ENCODE peak calls at places on chromosomes 4 and X, in four cellular contexts. S is activated B cell treated with CpG ODN at 0.5 μM for 24 hours, C is foreskin fibroblast, T is breast epithelium. V is an unnamed sample.

GRCh38 chr4:76016383-76016782 is 6.9 kb downstream of the CXCL10 start:
- DNase-seq in T (no peak), S (no peak), C (no peak), V (no peak)

GRCh38 chr4:92455329-92455839 is 151.6 kb downstream of the GRID2 start:
- DNase-seq in S (no peak), C (no peak), T (no peak), V (no peak)

GRCh38 chr4:183173580-183174526 is 74.8 kb downstream of the WWC2 start:
- DNase-seq in S (no peak), C (no peak), T (no peak), V (no peak)

GRCh38 chr4:93359609-93360008 is 468.9 kb upstream of the ATOH1 start:
- DNase-seq in C (no peak), S (no peak), T (no peak), V (no peak)

GRCh38 chr4:109730294-109731051 is 603 bp upstream of the PLA2G12A start:
- DNase-seq in S (no peak), T (peak), C (peak), V (no peak)

GRCh38 chrX:31147175-31147574 is 75.3 kb upstream of the FTHL17 start:
- DNase-seq in T (no peak), C (no peak), S (no peak), V (no peak)

GRCh38 chr4:23333946-23334878 is 555.6 kb downstream of the PPARGC1A start:
- DNase-seq in C (peak), S (no peak), T (no peak), V (no peak)

GRCh38 chr4:111136438-111136837 is 513.6 kb upstream of the PITX2 start:
- DNase-seq in S (no peak), T (no peak), C (peak), V (no peak)

GRCh38 chr4:125702406-125702805 is 387.7 kb downstream of the FAT4 start:
- DNase-seq in C (no peak), S (no peak), T (no peak), V (no peak)

GRCh38 chrX:69615323-69615722 is 590 bp upstream of the EDA start:
- DNase-seq in T (no peak), C (no peak), S (no peak), V (no peak)

GRCh38 chrX:136146614-136147319 is 566 bp upstream of the FHL1 start:
- DNase-seq in T (no peak), S (peak), C (no peak), V (no peak)

GRCh38 chr4:113114884-113115283 is 65.4 kb downstream of the ANK2 start:
- DNase-seq in S (no peak), C (no peak), T (no peak), V (no peak)

GRCh38 chrX:9829308-9830267 is 43.4 kb downstream of the SHROOM2 start:
- DNase-seq in C (no peak), T (peak), S (no peak), V (no peak)

GRCh38 chr4:3657917-3658913 is 108.0 kb upstream of the ADRA2C start:
- DNase-seq in S (no peak), T (no peak), C (peak), V (no peak)

GRCh38 chrX:54237014-54237413 is 54.0 kb upstream of the FAM120C start:
- DNase-seq in C (no peak), T (no peak), S (no peak), V (no peak)

GRCh38 chrX:56563231-56564116 is at the start of gene UBQLN2:
- DNase-seq in T (peak), C (peak), S (peak), V (peak)

GRCh38 chrX:21708116-21708515 is 49.8 kb downstream of the SMPX start:
- DNase-seq in C (no peak), S (no peak), T (no peak), V (no peak)

GRCh38 chr4:54165438-54165837 is 63.7 kb upstream of the PDGFRA start:
- DNase-seq in C (peak), T (no peak), S (no peak), V (no peak)

GRCh38 chrX:123184858-123185251 is 777 bp downstream of the GRIA3 start:
- DNase-seq in C (no peak), T (no peak), S (no peak), V (no peak)

GRCh38 chrX:67384403-67384802 is 159.4 kb upstream of the AR start:
- DNase-seq in T (no peak), C (no peak), S (no peak), V (no peak)

GRCh38 chr4:7259039-7259438 is 66.7 kb downstream of the SORCS2 start:
- DNase-seq in T (no peak), S (no peak), C (no peak), V (no peak)

GRCh38 chr4:72558655-72559054 is 10.4 kb downstream of the ADAMTS3 start:
- DNase-seq in S (no peak), T (no peak), C (no peak), V (no peak)

GRCh38 chrX:135988245-135988644 is 3.0 kb downstream of the SLC9A6 start:
- DNase-seq in C (no peak), T (no peak), S (no peak), V (no peak)

GRCh38 chr4:165606465-165607205 is 227.8 kb downstream of the CPE start:
- DNase-seq in S (no peak), C (no peak), T (no peak), V (no peak)

GRCh38 chr4:75895744-75896314 is 6.4 kb downstream of the PPEF2 start:
- DNase-seq in T (no peak), S (no peak), C (peak), V (no peak)

GRCh38 chrX:9343971-9344370 is 120.9 kb upstream of the TBL1X start:
- DNase-seq in T (no peak), C (no peak), S (no peak), V (no peak)

GRCh38 chr4:54091637-54092404 is 8.1 kb upstream of the GSX2 start:
- DNase-seq in C (peak), T (peak), S (peak), V (peak)

GRCh38 chr4:163179207-163179606 is 12.5 kb upstream of the NAF1 start:
- DNase-seq in S (no peak), C (no peak), T (no peak), V (no peak)

GRCh38 chrX:40474205-40474626 is 106.6 kb upstream of the ATP6AP2 start:
- DNase-seq in C (no peak), S (no peak), T (no peak), V (no peak)

GRCh38 chrX:69062493-69062892 is 102.8 kb downstream of the PJA1 start:
- DNase-seq in S (no peak), C (no peak), T (peak), V (no peak)

GRCh38 chr4:169051936-169052335 is 41.9 kb upstream of the CBR4 start:
- DNase-seq in S (no peak), C (no peak), T (peak), V (no peak)

GRCh38 chr4:164731827-164732474 is 22.0 kb upstream of the SMIM31 start:
- DNase-seq in C (peak), S (peak), T (no peak), V (peak)

GRCh38 chr4:62644372-62644771 is 1444.2 kb downstream of the ADGRL3 start:
- DNase-seq in C (no peak), T (no peak), S (no peak), V (no peak)

GRCh38 chr4:20313237-20314030 is 61.7 kb downstream of the SLIT2 start:
- DNase-seq in T (no peak), C (no peak), S (no peak), V (no peak)

GRCh38 chrX:39427492-39428289 is 626.4 kb downstream of the MID1IP1 start:
- DNase-seq in S (no peak), C (peak), T (no peak), V (no peak)

GRCh38 chr4:177964693-177965168 is 522.5 kb upstream of the AGA start:
- DNase-seq in S (no peak), C (no peak), T (no peak), V (no peak)

GRCh38 chr4:4880492-4880891 is 21.0 kb downstream of the MSX1 start:
- DNase-seq in T (no peak), C (no peak), S (no peak), V (no peak)
- TF ChIP-seq CTCF in T (no peak), C (peak), S (no peak), V (no peak)

DNA sequence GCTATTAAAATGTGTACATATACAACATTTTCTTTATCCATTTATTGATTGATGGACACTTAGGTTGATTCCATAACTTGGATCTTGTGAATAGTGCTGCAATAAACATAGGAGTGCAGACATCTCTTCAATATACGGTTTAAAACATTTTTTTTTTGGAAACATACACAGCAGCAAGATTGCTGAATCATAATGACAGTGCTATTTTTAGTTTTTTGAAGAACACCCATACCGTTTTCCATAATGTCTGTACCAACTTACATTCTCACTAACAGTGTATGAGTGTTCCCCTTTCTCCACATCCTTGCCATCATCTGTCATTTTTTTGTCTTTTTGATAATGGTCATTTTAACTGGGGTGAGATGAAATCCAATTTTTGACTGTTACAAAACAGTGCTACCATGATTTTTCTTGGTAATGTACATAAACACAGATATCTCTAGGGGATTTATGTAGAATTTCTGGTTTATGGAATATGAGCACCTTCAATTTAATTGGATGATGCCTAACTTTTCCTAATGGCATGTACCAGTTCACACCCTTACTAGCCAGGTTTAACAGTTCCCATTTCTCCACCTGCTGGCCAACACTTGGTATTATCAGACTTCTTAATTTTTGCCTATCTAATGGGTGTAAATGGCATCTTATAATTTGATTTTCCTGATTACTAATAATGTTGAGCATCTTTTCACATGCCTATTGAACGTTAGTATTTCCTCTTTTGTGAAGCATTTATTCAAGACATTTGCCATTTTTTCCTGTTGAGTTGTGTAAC is 21.0 kb upstream of the TMSB15B start:
- DNase-seq in C (peak), T (no peak), S (no peak), V (no peak)
- TF ChIP-seq CTCF in C (peak), T (peak), S (no peak), V (peak)

GRCh38 chrX:124993735-124994134 is 325.9 kb upstream of the TEX13C start:
- DNase-seq in C (no peak), S (no peak), T (no peak), V (no peak)
- TF ChIP-seq CTCF in C (no peak), S (no peak), T (no peak), V (no peak)

GRCh38 chrX:134419784-134420183 is 40.2 kb upstream of the HPRT1 start:
- DNase-seq in T (no peak), S (no peak), C (no peak), V (no peak)

GRCh38 chrX:134426285-134426684 is 33.7 kb upstream of the HPRT1 start:
- DNase-seq in T (no peak), C (no peak), S (no peak), V (no peak)

GRCh38 chrX:134418317-134419113 is 41.5 kb upstream of the HPRT1 start:
- DNase-seq in C (no peak), S (no peak), T (no peak), V (no peak)

DNA sequence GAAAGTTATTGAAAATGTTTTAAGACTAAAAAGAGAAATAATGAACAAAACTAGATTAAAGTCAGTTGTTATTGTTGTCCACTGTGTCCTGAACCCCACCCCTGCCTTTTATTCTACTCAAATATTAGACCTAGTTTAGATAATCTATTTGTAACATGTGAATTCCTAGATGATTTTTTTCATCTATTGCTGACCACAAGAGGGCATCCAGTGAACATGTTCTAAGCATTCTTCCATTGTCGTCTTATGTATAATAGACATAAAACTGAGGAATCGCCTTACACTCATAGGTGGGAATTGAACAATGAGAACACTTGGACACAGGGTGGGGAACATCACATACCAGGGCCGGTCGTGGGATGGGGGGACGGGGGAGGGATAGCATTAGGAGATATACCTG is 36.4 kb upstream of the HPRT1 start:
- DNase-seq in C (peak), T (no peak), S (no peak), V (no peak)
- TF ChIP-seq CTCF in C (peak), T (no peak), S (no peak), V (no peak)

GRCh38 chr4:86594559-86595425 is 677 bp downstream of the PTPN13 start:
- DNase-seq in T (peak), C (peak), S (no peak), V (no peak)
- TF ChIP-seq CTCF in T (no peak), C (peak), S (no peak), V (no peak)

GRCh38 chr4:180058731-180059215 is 2184.4 kb upstream of the TENM3 start:
- DNase-seq in T (no peak), S (no peak), C (no peak), V (no peak)

GRCh38 chr4:180059216-180059881 is 2183.9 kb upstream of the TENM3 start:
- DNase-seq in S (no peak), T (no peak), C (no peak), V (no peak)

GRCh38 chr4:180057891-180058643 is 2185.1 kb upstream of the TENM3 start:
- DNase-seq in T (no peak), S (no peak), C (no peak), V (no peak)

GRCh38 chr4:180060159-180060889 is 2182.9 kb upstream of the TENM3 start:
- DNase-seq in C (no peak), T (no peak), S (no peak), V (no peak)

GRCh38 chr4:180057198-180057821 is 2185.9 kb upstream of the TENM3 start:
- DNase-seq in C (no peak), T (no peak), S (no peak), V (no peak)
- TF ChIP-seq CTCF in C (no peak), T (no peak), S (no peak), V (no peak)

GRCh38 chrX:138775501-138775900 is 64.0 kb upstream of the FGF13 start:
- DNase-seq in S (no peak), T (no peak), C (no peak), V (no peak)

DNA sequence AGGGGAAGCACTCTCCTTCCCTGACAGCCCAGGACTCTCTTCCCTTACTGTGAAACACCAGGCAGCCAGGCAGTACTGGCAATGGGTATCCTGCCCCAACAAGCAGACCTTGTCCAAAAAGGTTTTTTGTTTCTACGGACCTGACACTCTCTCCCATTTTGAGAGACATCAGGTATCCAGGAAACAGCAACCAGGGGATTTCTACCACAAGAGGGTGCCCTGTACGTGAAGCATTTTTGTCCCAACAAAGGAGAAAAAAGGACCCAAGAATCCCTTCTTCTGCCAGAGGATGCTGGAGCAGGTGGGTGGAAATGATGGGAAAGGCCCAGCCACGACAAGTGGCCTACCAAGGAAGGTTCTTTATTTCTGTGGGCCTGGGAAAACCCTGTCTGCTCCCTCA is 65.7 kb upstream of the FGF13 start:
- DNase-seq in C (no peak), S (no peak), T (no peak), V (no peak)
- TF ChIP-seq CTCF in C (no peak), S (no peak), T (no peak), V (no peak)

DNA sequence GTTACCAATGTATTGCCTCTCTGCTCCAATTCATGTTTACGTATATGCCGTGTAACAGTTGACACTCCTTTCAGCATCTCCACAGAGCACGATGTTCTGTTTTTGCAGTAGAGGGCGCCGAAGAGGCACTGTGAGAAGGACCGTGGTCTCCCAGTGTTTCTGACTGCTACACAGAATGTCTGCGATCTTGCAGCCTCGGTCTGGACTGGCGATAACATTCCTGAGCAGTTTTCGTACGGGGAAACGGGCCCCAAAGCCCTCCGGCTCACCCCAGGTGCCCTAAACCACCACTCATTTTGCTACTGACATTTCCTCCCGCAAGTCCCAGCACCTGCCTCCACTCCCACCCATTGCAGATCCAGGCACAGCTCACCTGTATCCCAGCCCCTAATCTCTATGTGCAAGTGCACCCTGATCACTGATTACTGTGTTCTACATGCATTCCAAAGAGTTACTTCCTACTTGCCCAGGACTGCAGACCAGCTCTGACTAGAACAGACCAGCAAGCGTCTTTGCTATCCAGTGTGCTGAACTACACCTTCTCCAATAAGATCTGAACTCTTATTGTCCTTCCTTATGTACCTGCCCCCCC is 12.4 kb upstream of the NFXL1 start:
- DNase-seq in T (no peak), S (no peak), C (no peak), V (peak)
- TF ChIP-seq CTCF in T (peak), S (no peak), C (peak), V (peak)

DNA sequence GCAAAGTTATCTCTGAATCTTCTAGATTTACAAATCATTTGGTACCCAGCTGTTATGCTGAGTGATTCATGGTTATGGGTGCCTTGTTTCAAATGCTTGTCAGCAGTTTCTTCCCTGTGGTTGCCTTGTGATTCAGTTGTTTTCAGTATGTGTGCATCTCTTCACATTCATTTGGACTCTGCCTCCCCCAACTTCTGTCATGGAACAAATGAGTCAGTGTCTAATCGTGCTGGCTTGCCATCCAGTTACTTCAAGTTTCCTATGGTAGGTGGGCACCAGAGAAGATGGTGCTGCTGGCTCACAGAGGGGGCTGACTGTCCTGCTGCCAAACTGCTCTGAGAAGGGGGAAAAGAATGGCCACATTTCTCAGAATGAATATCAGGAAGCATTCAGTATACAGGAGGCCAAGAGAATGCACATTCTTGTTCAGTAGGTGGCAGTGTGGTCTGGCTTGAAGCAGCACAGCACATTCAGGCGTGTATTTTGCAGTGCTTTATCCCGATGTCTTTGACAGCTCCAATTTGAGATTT is 260.9 kb downstream of the GLUD2 start:
- DNase-seq in C (peak), T (no peak), S (no peak), V (no peak)
- TF ChIP-seq CTCF in C (peak), T (no peak), S (no peak), V (no peak)

V was measured in natural killer cell.